ENCODE peak calls at places on chromosome 15, in five cellular contexts. N is body of pancreas, R is ovary, G is psoas muscle, J is IMR-90. T is an unnamed sample.

GRCh38 chr15:40407343-40407990 is 1.9 kb downstream of the IVD start:
- DNase-seq in N (no peak), R (no peak), G (no peak), J (no peak), T (no peak)

GRCh38 chr15:38651328-38652038 is 86.9 kb upstream of the RASGRP1 start:
- DNase-seq in N (no peak), R (no peak), G (no peak), J (no peak), T (no peak)

GRCh38 chr15:65337436-65338070 is 33.1 kb downstream of the RNU5B-1 start:
- DNase-seq in N (no peak), R (no peak), G (no peak), J (no peak), T (no peak)

GRCh38 chr15:101660005-101660404 is 7.8 kb upstream of the TM2D3 start:
- DNase-seq in N (no peak), R (no peak), G (no peak), J (no peak), T (no peak)

GRCh38 chr15:87599616-87600015 is 656.9 kb downstream of the NTRK3 start:
- DNase-seq in N (no peak), R (no peak), G (no peak), J (peak; percentile 31), T (no peak)

GRCh38 chr15:77702211-77702957 is 69.7 kb upstream of the LINGO1 start:
- DNase-seq in N (peak; percentile 14), R (peak; percentile 25), G (peak; percentile 16), J (peak; percentile 18), T (peak; percentile 16)

GRCh38 chr15:76169013-76169412 is 109.2 kb downstream of the TMEM266 start:
- DNase-seq in N (no peak), R (no peak), G (no peak), J (peak; percentile 29), T (peak; percentile 32)

GRCh38 chr15:35555244-35555643 is 9.3 kb upstream of the DPH6 start:
- DNase-seq in N (no peak), R (no peak), G (no peak), J (no peak), T (no peak)

GRCh38 chr15:100942656-100943055 is 23.5 kb downstream of the LRRK1 start:
- DNase-seq in N (no peak), R (no peak), G (no peak), J (no peak), T (no peak)

GRCh38 chr15:47388299-47388698 is 329.0 kb upstream of the SEMA6D start:
- DNase-seq in N (no peak), R (no peak), G (no peak), J (no peak), T (no peak)

GRCh38 chr15:101242160-101242998 is 9.5 kb downstream of the CHSY1 start:
- DNase-seq in N (peak; percentile 44), R (no peak), G (no peak), J (peak; percentile 59), T (no peak)

GRCh38 chr15:75201609-75202250 is at the start of gene C15orf39:
- DNase-seq in N (peak; percentile 75), R (peak; percentile 85), G (peak; percentile 85), J (peak; percentile 52), T (peak; percentile 67)

GRCh38 chr15:43517354-43518072 is at the start of gene MAP1A:
- DNase-seq in N (peak; percentile 23), R (peak; percentile 65), G (peak; percentile 64), J (peak; percentile 71), T (no peak)

GRCh38 chr15:58331903-58332675 is 99.7 kb upstream of the LIPC start:
- DNase-seq in N (peak; percentile 97), R (peak; percentile 95), G (peak; percentile 98), J (peak; percentile 100), T (peak; percentile 98)

GRCh38 chr15:68639926-68640600 is 61.3 kb downstream of the CORO2B start:
- DNase-seq in N (peak; percentile 28), R (peak; percentile 49), G (no peak), J (no peak), T (peak; percentile 94)

GRCh38 chr15:38554354-38554753 is 10.3 kb downstream of the RASGRP1 start:
- DNase-seq in N (no peak), R (no peak), G (no peak), J (peak; percentile 82), T (no peak)

DNA sequence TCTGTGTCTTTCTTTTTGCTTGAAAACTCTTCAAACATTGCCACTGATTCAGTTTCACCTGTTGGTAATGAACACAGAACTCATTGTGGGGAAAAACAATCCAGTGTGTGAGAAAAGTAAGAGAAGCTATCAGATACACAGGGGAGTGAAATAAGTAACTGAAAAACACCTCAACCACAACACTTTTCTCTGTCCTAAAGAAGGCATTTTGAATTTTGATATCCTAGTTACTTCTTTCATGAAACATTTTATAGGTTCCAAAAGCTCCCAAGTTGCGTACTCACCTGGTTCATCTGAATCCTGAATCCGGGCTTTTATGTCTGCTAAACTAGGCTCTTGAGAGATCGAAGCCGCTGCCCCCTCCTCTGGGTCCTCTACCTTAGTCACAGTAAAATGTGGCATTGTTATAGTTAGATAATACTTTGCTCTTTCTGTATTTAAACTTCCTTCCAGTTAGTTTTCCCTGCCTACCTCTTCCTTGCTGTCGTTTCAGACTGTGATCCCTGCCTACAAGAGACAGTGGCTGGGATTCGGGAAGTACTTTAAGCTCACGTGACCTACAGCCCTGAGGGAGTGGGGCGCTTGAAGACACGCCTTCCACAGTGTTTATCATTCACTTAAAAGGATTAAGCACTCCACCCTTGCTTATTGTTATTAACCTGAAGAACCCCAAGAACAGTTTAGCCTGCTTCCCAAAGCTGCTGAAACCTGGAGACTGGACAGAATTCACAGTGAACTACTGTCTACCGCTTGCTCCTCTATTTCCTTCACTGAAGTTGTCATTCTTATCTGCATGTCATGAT is 19.1 kb downstream of the SLC12A6 start:
- DNase-seq in N (peak; percentile 73), R (peak; percentile 29), G (no peak), J (peak; percentile 68), T (peak; percentile 16)
- H3K4me3 ChIP-seq in N (peak overlapping the region; percentile 20), R (peak overlapping the region; percentile 50), G (peak overlapping the region; percentile 55), J (peak overlapping the region; percentile 46), T (peak overlapping the region; percentile 34)

DNA sequence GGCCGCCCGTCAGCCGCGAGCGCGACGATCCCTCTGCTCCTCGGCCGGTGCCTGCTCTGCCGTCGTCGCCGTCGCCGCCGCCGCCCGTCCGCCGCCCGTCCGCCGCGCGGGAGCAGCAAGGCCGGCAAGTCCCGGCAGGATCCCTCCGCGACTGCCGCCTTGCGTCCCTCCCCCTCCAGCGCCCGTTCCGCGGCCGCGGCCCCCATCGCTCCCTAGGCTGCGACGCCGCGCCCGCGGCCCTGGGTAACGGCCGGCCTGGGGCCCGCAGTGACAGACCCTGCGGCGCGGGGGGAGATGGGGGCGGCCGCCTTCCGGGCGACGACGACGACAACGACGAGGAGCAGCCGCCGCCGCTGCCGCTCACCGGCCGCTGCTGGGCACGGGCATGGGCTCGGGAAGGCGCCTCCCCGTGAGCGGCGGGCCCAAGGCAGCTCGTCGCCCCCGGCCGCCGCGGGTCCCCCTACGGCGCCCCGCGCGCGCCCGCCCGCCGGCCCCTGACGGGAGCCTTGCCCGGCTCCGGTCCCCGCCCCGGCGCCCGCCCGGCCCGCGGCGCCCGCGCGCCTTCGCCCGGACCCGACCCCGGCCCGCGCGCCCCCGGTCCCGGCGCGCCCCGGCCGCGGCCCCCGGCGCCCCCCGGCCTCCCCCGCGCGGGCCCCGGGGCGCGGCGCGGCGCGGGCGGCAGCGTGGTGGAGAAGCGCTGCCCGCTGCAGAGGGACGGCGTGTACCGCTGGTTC is 177.5 kb downstream of the OR4M2 start:
- DNase-seq in N (no peak), R (no peak), G (no peak), J (no peak), T (no peak)
- H3K9me3 ChIP-seq in N (no peaks in the 10 kb centered on the region), R (no peaks in the 10 kb centered on the region), G (no peaks in the 10 kb centered on the region), J (peaks cover 34% of the 10 kb centered on the region), T (no peaks in the 10 kb centered on the region)

DNA sequence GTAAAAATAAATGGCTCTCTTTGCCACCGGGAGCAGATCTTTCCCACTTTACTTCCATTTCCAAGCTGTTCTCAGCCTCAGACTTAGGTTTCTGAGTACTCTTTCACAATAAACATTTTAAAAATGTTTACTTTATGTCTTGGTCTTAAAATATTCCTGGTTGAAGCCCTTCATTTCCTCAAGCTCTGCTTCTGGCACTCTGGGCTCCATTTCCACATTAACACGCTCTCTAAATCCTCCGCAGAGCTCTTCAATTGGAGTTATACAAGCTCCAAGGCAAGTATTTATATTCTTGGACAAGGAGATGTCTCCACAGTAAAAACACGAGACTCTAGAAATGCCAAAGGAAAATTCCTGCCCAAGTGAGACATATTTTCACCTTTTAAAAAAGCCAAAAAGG is 169.3 kb downstream of the GREM1 start:
- DNase-seq in N (no peak), R (no peak), G (no peak), J (no peak), T (no peak)
- H3K4me3 ChIP-seq in N (no peak overlapping the region), R (no peak overlapping the region), G (no peak overlapping the region), J (no peak overlapping the region), T (no peak overlapping the region)

DNA sequence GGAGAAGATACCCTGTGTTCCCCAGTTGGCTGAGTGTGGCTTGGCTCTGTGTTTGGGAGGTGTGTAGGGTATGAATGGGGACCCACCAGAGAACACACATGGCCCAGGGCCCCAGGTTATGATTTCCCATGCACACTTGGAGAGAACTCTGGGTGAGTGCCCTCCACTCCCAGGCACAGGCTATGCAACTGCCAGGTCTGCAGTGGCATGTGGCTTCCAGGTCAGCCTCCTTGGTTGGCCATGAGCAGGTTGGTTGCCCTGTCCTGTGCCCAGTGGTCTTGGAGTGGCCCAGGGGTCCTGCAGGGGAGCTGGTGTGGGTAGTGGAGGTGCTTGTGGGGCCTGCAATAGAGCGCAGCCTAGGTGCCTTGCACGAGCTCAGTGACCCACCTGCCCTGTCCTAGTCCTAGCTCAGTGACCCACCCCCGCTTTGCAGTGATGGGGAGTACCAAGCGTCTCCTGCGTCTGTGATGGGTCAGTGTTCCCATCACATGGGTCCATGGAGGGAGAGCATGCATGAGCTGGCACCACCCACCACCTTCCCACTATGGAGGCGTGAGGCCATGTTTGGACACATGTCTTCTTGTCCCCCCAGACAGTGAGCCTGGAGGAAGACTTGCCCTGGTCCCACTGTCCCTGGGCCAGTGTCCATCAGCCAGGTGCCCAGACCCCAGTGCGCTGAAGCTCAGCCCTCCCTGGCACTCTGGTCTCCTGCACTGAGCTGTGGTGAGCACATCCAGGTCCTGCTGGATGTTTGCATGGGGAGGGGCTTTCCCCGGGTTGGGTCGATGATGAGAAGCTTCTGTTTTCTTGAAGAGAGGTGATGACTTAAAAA is 217.3 kb downstream of the SNRPN start:
- DNase-seq in N (no peak), R (no peak), G (peak; percentile 28), J (no peak), T (no peak)
- H3K9me3 ChIP-seq in N (peaks cover 35% of the 10 kb centered on the region), R (peaks cover 3% of the 10 kb centered on the region), G (peaks cover 17% of the 10 kb centered on the region), J (peaks cover 48% of the 10 kb centered on the region), T (no peaks in the 10 kb centered on the region)

DNA sequence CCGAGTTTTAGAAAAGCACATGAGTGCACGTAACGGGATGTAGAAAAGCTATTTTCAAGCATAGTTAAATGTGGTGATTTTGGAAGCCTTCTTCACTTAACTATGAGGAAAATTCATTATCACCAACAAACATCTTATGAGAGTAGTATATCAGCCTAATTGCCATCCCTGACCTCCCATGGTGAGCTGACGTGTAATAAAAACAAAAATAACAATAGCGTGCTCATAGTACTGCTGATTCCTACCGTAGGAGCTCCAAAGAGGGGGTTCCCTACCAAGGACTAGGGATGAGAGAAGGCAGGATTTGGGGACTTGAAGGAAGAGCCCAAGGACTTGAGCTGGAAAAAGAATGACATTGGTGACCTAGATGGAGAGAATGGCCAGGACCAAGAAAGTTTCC is 16.9 kb downstream of the ST8SIA2 start:
- DNase-seq in N (no peak), R (no peak), G (no peak), J (no peak), T (no peak)
- H3K4me3 ChIP-seq in N (no peak overlapping the region), R (no peak overlapping the region), G (no peak overlapping the region), J (no peak overlapping the region), T (no peak overlapping the region)

GRCh38 chr15:21262851-21263400 is 177.4 kb downstream of the POTEB3 start:
- DNase-seq in N (no peak), R (no peak), G (no peak), J (no peak), T (no peak)

GRCh38 chr15:21261396-21261964 is 178.8 kb downstream of the POTEB3 start:
- DNase-seq in N (no peak), R (no peak), G (peak; percentile 53), J (no peak), T (no peak)

GRCh38 chr15:21261965-21262850 is 178.1 kb downstream of the POTEB3 start:
- DNase-seq in N (no peak), R (no peak), G (peak; percentile 62), J (no peak), T (no peak)

GRCh38 chr15:21260966-21261395 is 179.3 kb downstream of the POTEB3 start:
- DNase-seq in N (no peak), R (no peak), G (peak; percentile 48), J (no peak), T (no peak)
- H3K9me3 ChIP-seq in N (no peaks in the 10 kb centered on the region), R (no peaks in the 10 kb centered on the region), G (no peaks in the 10 kb centered on the region), J (peaks cover 25% of the 10 kb centered on the region), T (no peaks in the 10 kb centered on the region)